ENCODE peak calls at places on chromosomes 2 and 18, in seven cellular contexts. O is H1, J is H9, R is IMR-90, Z is mesenchymal stem cell, M is neuronal stem cell, C is trophoblast cell. Y is an unnamed sample.

GRCh38 chr2:235217814-235218213 is 266.0 kb downstream of the SH3BP4 start:
- DNase-seq in M (no peak), C (no peak), Z (peak), R (peak), O (no peak), J (no peak), Y (no peak)

GRCh38 chr18:62773691-62774090 is 58.4 kb downstream of the PHLPP1 start:
- DNase-seq in J (no peak), C (no peak), Z (no peak), O (no peak), R (no peak), M (no peak), Y (no peak)

GRCh38 chr18:26547302-26548143 is 830 bp downstream of the KCTD1 start:
- DNase-seq in R (peak), J (peak), O (peak), C (peak), Z (peak), M (peak), Y (peak)

GRCh38 chr18:62402342-62402948 is 77.3 kb downstream of the TNFRSF11A start:
- DNase-seq in R (no peak), O (no peak), J (no peak), M (no peak), C (no peak), Z (no peak), Y (no peak)

GRCh38 chr2:238203973-238204683 is 633 bp upstream of the ILKAP start:
- DNase-seq in Z (no peak), R (no peak), C (no peak), M (no peak), J (no peak), O (no peak), Y (no peak)

GRCh38 chr2:234821946-234822470 is 129.8 kb upstream of the SH3BP4 start:
- DNase-seq in J (no peak), O (no peak), R (peak), M (no peak), C (no peak), Z (no peak), Y (no peak)

GRCh38 chr18:76524900-76525698 is 30.1 kb upstream of the ZNF516 start:
- DNase-seq in Z (peak), O (no peak), M (peak), J (no peak), C (peak), R (peak), Y (peak)

GRCh38 chr2:108612153-108612513 is 77.9 kb downstream of the LIMS1 start:
- DNase-seq in J (no peak), O (no peak), C (no peak), R (peak), Z (peak), M (no peak), Y (no peak)

GRCh38 chr2:231235217-231235616 is 36.8 kb downstream of the ARMC9 start:
- DNase-seq in M (no peak), Z (no peak), J (no peak), O (no peak), R (no peak), C (no peak), Y (no peak)

GRCh38 chr18:27277554-27277953 is 92.4 kb upstream of the CHST9 start:
- DNase-seq in R (no peak), M (no peak), O (no peak), C (peak), Z (no peak), J (no peak), Y (no peak)

GRCh38 chr2:9644603-9645002 is 13.8 kb upstream of the YWHAQ start:
- DNase-seq in J (no peak), M (no peak), R (peak), Z (no peak), O (no peak), C (peak), Y (no peak)

GRCh38 chr2:58984731-58985130 is 743.6 kb upstream of the FANCL start:
- DNase-seq in Z (no peak), C (no peak), M (no peak), R (no peak), J (no peak), O (no peak), Y (no peak)

GRCh38 chr2:233009661-233010060 is 3.4 kb downstream of the NGEF start:
- DNase-seq in C (no peak), Z (no peak), M (no peak), J (no peak), R (no peak), O (no peak), Y (no peak)

GRCh38 chr2:10619643-10620042 is 70.1 kb downstream of the NOL10 start:
- DNase-seq in M (no peak), Z (peak), C (no peak), J (no peak), O (no peak), R (peak), Y (no peak)

GRCh38 chr2:70111752-70112591 is 24.7 kb downstream of the PCBP1 start:
- DNase-seq in M (no peak), R (peak), O (no peak), C (peak), J (no peak), Z (peak), Y (peak)

GRCh38 chr18:45859334-45859733 is 33.9 kb downstream of the SIGLEC15 start:
- DNase-seq in O (no peak), J (no peak), Z (no peak), C (no peak), R (no peak), M (no peak), Y (no peak)

GRCh38 chr2:188415754-188416083 is 124.0 kb downstream of the GULP1 start:
- DNase-seq in M (no peak), C (no peak), R (no peak), Z (no peak), J (no peak), O (no peak), Y (no peak)

GRCh38 chr2:223101340-223102039 is 49.5 kb downstream of the KCNE4 start:
- DNase-seq in J (peak), C (peak), M (peak), R (peak), O (peak), Z (peak), Y (peak)

GRCh38 chr18:13611058-13611615 is 115.2 kb downstream of the FAM210A start:
- DNase-seq in R (peak), M (peak), J (peak), O (no peak), Z (no peak), C (peak), Y (peak)

GRCh38 chr2:128289439-128289838 is 29.2 kb downstream of the HS6ST1 start:
- DNase-seq in R (no peak), M (no peak), J (peak), C (peak), Z (no peak), O (no peak), Y (peak)

GRCh38 chr2:222611684-222612083 is 44.2 kb downstream of the FARSB start:
- DNase-seq in Z (no peak), C (no peak), M (no peak), J (no peak), O (no peak), R (no peak), Y (no peak)

GRCh38 chr2:170468557-170468956 is 246.6 kb upstream of the SP5 start:
- DNase-seq in O (no peak), R (no peak), C (no peak), J (no peak), M (no peak), Z (no peak), Y (no peak)

GRCh38 chr2:8800821-8801220 is 36.6 kb downstream of the KIDINS220 start:
- DNase-seq in R (peak), Z (no peak), J (no peak), O (no peak), M (no peak), C (no peak), Y (no peak)

GRCh38 chr18:80068571-80069272 is 34.5 kb downstream of the RBFA start:
- DNase-seq in J (no peak), M (no peak), C (no peak), R (no peak), Z (no peak), O (peak), Y (no peak)

GRCh38 chr2:230790981-230791380 is 73.8 kb upstream of the ITM2C start:
- DNase-seq in C (peak), J (no peak), R (no peak), M (no peak), Z (no peak), O (no peak), Y (no peak)

GRCh38 chr2:226943862-226944610 is 108.2 kb downstream of the RHBDD1 start:
- DNase-seq in O (no peak), C (no peak), M (peak), Z (no peak), J (no peak), R (no peak), Y (no peak)

GRCh38 chr2:42010743-42011298 is 37.0 kb upstream of the PKDCC start:
- DNase-seq in M (no peak), O (no peak), C (no peak), Z (peak), R (peak), J (no peak), Y (no peak)

GRCh38 chr2:235421618-235422017 is 72.2 kb upstream of the AGAP1 start:
- DNase-seq in R (no peak), Z (no peak), J (no peak), C (no peak), O (no peak), M (no peak), Y (no peak)

GRCh38 chr2:143686585-143687164 is 557.5 kb downstream of the ARHGAP15 start:
- DNase-seq in J (no peak), R (peak), Z (peak), O (no peak), C (peak), M (peak), Y (peak)

GRCh38 chr2:111679202-111679601 is 204.8 kb downstream of the ANAPC1 start:
- DNase-seq in Z (peak), M (no peak), O (no peak), J (no peak), R (peak), C (no peak), Y (no peak)

GRCh38 chr2:64727013-64727767 is 73.5 kb upstream of the SERTAD2 start:
- DNase-seq in J (no peak), Z (no peak), M (no peak), O (no peak), C (peak), R (no peak), Y (no peak)

DNA sequence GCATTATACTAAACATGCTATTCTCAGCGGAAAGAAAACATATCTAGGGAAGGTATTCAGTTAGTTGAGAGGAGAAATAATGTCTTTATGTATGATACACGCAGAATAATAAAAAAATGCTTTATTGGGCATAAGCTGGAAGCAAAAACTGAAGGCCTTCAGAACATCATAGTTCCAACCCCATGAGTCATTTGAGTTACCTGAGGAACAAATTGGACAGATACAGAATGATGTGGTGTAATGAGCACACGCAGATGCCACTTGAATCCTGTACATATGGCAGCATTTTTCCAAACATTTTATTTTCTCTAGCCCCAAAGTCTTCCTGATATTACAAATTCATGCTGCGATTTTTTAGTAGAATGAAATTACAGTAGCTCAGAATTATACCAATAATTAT is 23.2 kb upstream of the TRIB2 start:
- DNase-seq in C (no peak), M (no peak), Z (no peak), O (no peak), R (no peak), J (no peak), Y (no peak)
- H3K4ac ChIP-seq in C (no peak), M (no peak), Z (no peak), O (no peak), R (no peak), J (no peak), Y (no peak)

GRCh38 chr18:56312554-56312953 is 325.8 kb downstream of the TXNL1 start:
- DNase-seq in R (peak), Z (no peak), C (no peak), O (no peak), J (no peak), M (no peak), Y (no peak)

GRCh38 chr18:56316727-56317126 is 321.7 kb downstream of the TXNL1 start:
- DNase-seq in O (no peak), C (no peak), M (no peak), J (no peak), Z (no peak), R (no peak), Y (no peak)

GRCh38 chr18:56309104-56309503 is 329.3 kb downstream of the TXNL1 start:
- DNase-seq in O (no peak), M (no peak), C (no peak), J (no peak), Z (no peak), R (peak), Y (no peak)

GRCh38 chr18:56315363-56315762 is 323.0 kb downstream of the TXNL1 start:
- DNase-seq in Z (no peak), O (no peak), C (peak), J (no peak), M (no peak), R (peak), Y (no peak)

DNA sequence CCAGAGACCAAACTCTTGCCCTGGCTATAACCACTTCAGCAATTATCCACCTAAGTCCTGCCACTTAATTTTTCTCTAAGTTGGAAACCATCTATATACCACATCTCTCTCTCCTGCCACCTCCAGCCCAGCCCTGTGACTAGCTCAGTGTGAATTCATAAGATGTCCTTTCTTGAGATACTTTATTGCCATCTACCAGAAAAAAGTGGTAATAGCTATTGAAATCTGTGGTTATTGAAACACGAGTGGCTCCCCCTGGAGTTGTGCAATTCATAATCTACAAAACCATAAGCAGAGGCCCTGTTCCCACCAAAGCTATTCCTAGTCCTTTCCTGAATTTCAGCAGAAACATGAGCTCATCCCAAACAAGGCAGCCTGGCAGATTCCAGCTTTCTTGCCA is 324.0 kb downstream of the TXNL1 start:
- DNase-seq in J (no peak), C (no peak), R (peak), M (no peak), Z (no peak), O (no peak), Y (peak)
- H3K4ac ChIP-seq in J (no peak), C (no peak), R (no peak), M (no peak), Z (no peak), O (no peak), Y (no peak)

GRCh38 chr2:74597456-74597855 is 42.9 kb downstream of the DOK1 start:
- DNase-seq in C (no peak), M (no peak), O (no peak), Z (no peak), J (no peak), R (no peak), Y (no peak)

GRCh38 chr2:74599676-74600075 is 45.2 kb downstream of the DOK1 start:
- DNase-seq in J (no peak), O (no peak), M (no peak), Z (no peak), R (no peak), C (no peak), Y (no peak)

GRCh38 chr2:74606927-74607326 is 41.2 kb downstream of the M1AP start:
- DNase-seq in C (peak), J (no peak), R (no peak), O (no peak), M (no peak), Z (no peak), Y (no peak)

GRCh38 chr2:74602553-74603281 is 45.4 kb downstream of the M1AP start:
- DNase-seq in C (no peak), Z (peak), M (no peak), R (peak), O (no peak), J (no peak), Y (no peak)

GRCh38 chr2:74603282-74604000 is 44.7 kb downstream of the M1AP start:
- DNase-seq in Z (no peak), J (no peak), O (no peak), M (no peak), R (no peak), C (no peak), Y (no peak)
- H3K4ac ChIP-seq in Z (no peak), J (no peak), O (no peak), M (no peak), R (no peak), C (no peak), Y (no peak)

GRCh38 chr18:2396162-2396505 is 175.2 kb downstream of the METTL4 start:
- DNase-seq in C (no peak), M (no peak), O (no peak), Z (no peak), R (no peak), J (no peak), Y (no peak)
- H3K4ac ChIP-seq in C (no peak), M (no peak), O (no peak), Z (no peak), R (no peak), J (no peak), Y (no peak)

Y was measured in mesendoderm.